ENCODE peak calls at places on chromosome 2, in seven cellular contexts. R is stimulated activated CD4-positive, alpha-beta T cell treated with anti-CD3 and anti-CD28 coated beads, Interleukin-12 subunit alpha, Interleukin-12 subunit beta, amount 100 ng/mL, for 4 hours; N is GM13977; G is activated CD8-positive, alpha-beta memory T cell treated with anti-CD3 and anti-CD28 coated beads for 48 hours; S is WTC11; Z is aorta; D is T-helper 2 cell. I is an unnamed sample.

GRCh38 chr2:217976301-217976700 is 26.5 kb downstream of the TNS1 start:
- DNase-seq in R (no peak), N (no peak), G (no peak), S (no peak), Z (no peak), D (no peak), I (no peak)

GRCh38 chr2:3130889-3131635 is 246.6 kb downstream of the EIPR1 start:
- DNase-seq in R (no peak), N (no peak), G (no peak), S (no peak), Z (no peak), D (no peak), I (no peak)

GRCh38 chr2:240237609-240238151 is 97.2 kb upstream of the OTOS start:
- DNase-seq in R (no peak), N (no peak), G (no peak), S (no peak), Z (peak; percentile 44), D (no peak), I (peak; percentile 26)

GRCh38 chr2:18380316-18380715 is 180.1 kb downstream of the RDH14 start:
- DNase-seq in R (no peak), N (no peak), G (no peak), S (no peak), Z (no peak), D (no peak), I (no peak)

GRCh38 chr2:167697194-167697593 is 550.2 kb downstream of the STK39 start:
- DNase-seq in R (no peak), N (no peak), G (no peak), S (no peak), Z (no peak), D (no peak), I (no peak)

GRCh38 chr2:233801357-233802131 is 23.4 kb downstream of the MROH2A start:
- DNase-seq in R (no peak), N (no peak), G (no peak), S (no peak), Z (no peak), D (no peak), I (peak; percentile 14)

GRCh38 chr2:176164803-176165597 is 7.9 kb downstream of the HOXD3 start:
- DNase-seq in R (no peak), N (no peak), G (no peak), S (no peak), Z (no peak), D (no peak), I (no peak)

GRCh38 chr2:71613953-71614925 is 160.9 kb downstream of the DYSF start:
- DNase-seq in R (no peak), N (no peak), G (no peak), S (peak; percentile 4), Z (no peak), D (no peak), I (peak; percentile 33)

I was measured in mesothelial cell of epicardium.